ENCODE peak calls at places on chromosomes 1 and 21, in eight cellular contexts. F, D, L, O, C, P, H and E are unnamed samples.

GRCh38 chr1:36968730-36969129 is 65.6 kb downstream of the GRIK3 start:
- DNase-seq in F (no peak), D (no peak), L (no peak), O (no peak), C (no peak), P (no peak), H (no peak), E (no peak)

GRCh38 chr1:110120960-110121561 is 8.8 kb downstream of the UBL4B start:
- DNase-seq in F (no peak), D (no peak), L (no peak), O (no peak), C (no peak), P (no peak), H (no peak), E (no peak)

GRCh38 chr1:173023343-173023742 is 27.4 kb downstream of the TNFSF18 start:
- DNase-seq in F (no peak), D (no peak), L (no peak), O (no peak), C (no peak), P (no peak), H (no peak), E (no peak)

GRCh38 chr1:47658161-47658920 is 220.5 kb downstream of the FOXD2 start:
- DNase-seq in F (no peak), D (no peak), L (no peak), O (peak; percentile 31), C (peak; percentile 62), P (no peak), H (no peak), E (no peak)

GRCh38 chr1:28898267-28898955 is 16.0 kb upstream of the EPB41 start:
- DNase-seq in F (no peak), D (no peak), L (peak; percentile 21), O (no peak), C (no peak), P (no peak), H (no peak), E (no peak)

GRCh38 chr21:46052703-46053651 is 44.9 kb upstream of the COL6A2 start:
- DNase-seq in F (no peak), D (no peak), L (peak; percentile 63), O (peak; percentile 71), C (peak; percentile 84), P (no peak), H (no peak), E (no peak)

GRCh38 chr1:8913457-8913856 is 32.2 kb upstream of the CA6 start:
- DNase-seq in F (no peak), D (no peak), L (no peak), O (no peak), C (no peak), P (no peak), H (no peak), E (no peak)

GRCh38 chr1:232635778-232636356 is 5.9 kb upstream of the SIPA1L2 start:
- DNase-seq in F (no peak), D (no peak), L (peak; percentile 77), O (no peak), C (no peak), P (peak; percentile 22), H (no peak), E (no peak)

GRCh38 chr1:114695430-114696093 is at the start of gene AMPD1:
- DNase-seq in F (no peak), D (no peak), L (peak; percentile 39), O (no peak), C (no peak), P (no peak), H (no peak), E (no peak)

GRCh38 chr1:219961684-219962083 is 33.3 kb upstream of the SLC30A10 start:
- DNase-seq in F (no peak), D (no peak), L (no peak), O (no peak), C (no peak), P (no peak), H (no peak), E (no peak)

GRCh38 chr1:181676269-181676668 is 193.0 kb downstream of the CACNA1E start:
- DNase-seq in F (no peak), D (no peak), L (no peak), O (no peak), C (no peak), P (no peak), H (no peak), E (no peak)

GRCh38 chr1:23548704-23549143 is 10.6 kb downstream of the ID3 start:
- DNase-seq in F (peak; percentile 81), D (peak; percentile 72), L (peak; percentile 84), O (peak; percentile 91), C (no peak), P (no peak), H (no peak), E (no peak)

GRCh38 chr1:58768332-58768731 is 15.5 kb downstream of the JUN start:
- DNase-seq in F (no peak), D (no peak), L (no peak), O (no peak), C (no peak), P (no peak), H (no peak), E (no peak)

GRCh38 chr1:234533034-234533571 is 54.1 kb upstream of the TARBP1 start:
- DNase-seq in F (peak; percentile 72), D (peak; percentile 58), L (peak; percentile 97), O (peak; percentile 84), C (peak; percentile 90), P (peak; percentile 39), H (no peak), E (no peak)

GRCh38 chr1:96651517-96651916 is 70.1 kb upstream of the PTBP2 start:
- DNase-seq in F (no peak), D (no peak), L (no peak), O (no peak), C (no peak), P (no peak), H (no peak), E (no peak)

GRCh38 chr21:42150458-42151085 is 68.4 kb upstream of the ABCG1 start:
- DNase-seq in F (no peak), D (no peak), L (no peak), O (peak; percentile 46), C (peak; percentile 70), P (no peak), H (no peak), E (no peak)

GRCh38 chr1:91754348-91754747 is 131.6 kb downstream of the TGFBR3 start:
- DNase-seq in F (no peak), D (no peak), L (peak; percentile 35), O (no peak), C (no peak), P (no peak), H (no peak), E (no peak)

GRCh38 chr1:91753878-91754277 is 132.1 kb downstream of the TGFBR3 start:
- DNase-seq in F (no peak), D (no peak), L (no peak), O (no peak), C (no peak), P (no peak), H (no peak), E (no peak)

GRCh38 chr1:91755888-91756287 is 130.1 kb downstream of the TGFBR3 start:
- DNase-seq in F (no peak), D (no peak), L (no peak), O (no peak), C (no peak), P (no peak), H (no peak), E (no peak)

GRCh38 chr1:91757760-91758545 is 128.0 kb downstream of the TGFBR3 start:
- DNase-seq in F (no peak), D (no peak), L (no peak), O (no peak), C (no peak), P (no peak), H (no peak), E (no peak)

GRCh38 chr1:91755176-91755575 is 130.8 kb downstream of the TGFBR3 start:
- DNase-seq in F (peak; percentile 49), D (peak; percentile 40), L (peak; percentile 62), O (peak; percentile 80), C (no peak), P (peak; percentile 81), H (no peak), E (no peak)
- TF ChIP-seq CTCF in F (no peak), D (no peak), L (no peak), O (no peak), C (no peak), P (no peak), H (no peak), E (no peak)

DNA sequence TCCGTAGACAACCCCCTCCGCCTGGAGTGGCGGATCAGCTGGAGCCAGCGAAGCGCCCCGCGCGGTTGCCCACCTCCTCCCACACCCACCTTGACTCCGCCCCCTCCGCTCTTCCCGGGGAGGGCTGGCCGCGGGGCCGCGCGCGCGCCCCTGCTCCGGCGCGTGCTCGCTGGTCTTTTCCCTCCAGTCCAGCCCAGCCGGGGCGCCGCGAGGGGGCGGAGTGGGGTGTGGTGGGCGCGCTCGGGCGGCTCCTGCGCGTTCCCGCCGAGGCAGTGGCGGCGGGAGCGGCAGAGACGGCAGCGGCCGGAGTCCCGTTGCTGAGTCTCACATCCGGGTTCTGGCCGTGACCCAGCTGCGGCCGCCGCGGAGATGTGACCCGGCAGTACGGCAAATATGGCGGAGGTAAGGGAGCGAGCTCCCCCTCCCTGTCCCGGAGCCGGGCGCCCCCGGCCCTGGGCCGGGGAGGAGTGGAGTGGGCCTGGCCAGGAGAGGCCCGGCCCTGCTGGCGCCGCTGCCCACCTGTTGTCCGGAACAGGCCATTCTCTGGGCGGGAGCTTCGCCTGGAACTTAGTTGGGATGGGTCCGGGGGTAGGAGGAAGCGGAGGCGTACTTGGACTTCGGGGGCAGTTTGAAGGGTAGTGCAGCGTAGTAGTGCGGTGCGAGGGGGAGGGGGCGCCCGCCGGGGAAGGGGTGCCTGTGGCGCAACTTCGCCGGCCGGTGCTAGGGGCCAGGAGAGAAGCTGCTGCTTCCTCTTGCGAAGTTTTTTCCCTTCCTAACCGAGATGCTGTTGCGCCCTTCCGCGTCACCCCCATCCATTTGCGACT is 5.4 kb downstream of the MIER1 start:
- DNase-seq in F (peak; percentile 96), D (peak; percentile 96), L (peak; percentile 95), O (peak; percentile 96), C (peak; percentile 98), P (peak; percentile 63), H (peak; percentile 95), E (peak; percentile 95)
- TF ChIP-seq CTCF in F (peak; percentile 45), D (peak; percentile 60), L (no peak), O (peak; percentile 47), C (peak; percentile 14), P (peak; percentile 23), H (peak; percentile 17), E (no peak)

DNA sequence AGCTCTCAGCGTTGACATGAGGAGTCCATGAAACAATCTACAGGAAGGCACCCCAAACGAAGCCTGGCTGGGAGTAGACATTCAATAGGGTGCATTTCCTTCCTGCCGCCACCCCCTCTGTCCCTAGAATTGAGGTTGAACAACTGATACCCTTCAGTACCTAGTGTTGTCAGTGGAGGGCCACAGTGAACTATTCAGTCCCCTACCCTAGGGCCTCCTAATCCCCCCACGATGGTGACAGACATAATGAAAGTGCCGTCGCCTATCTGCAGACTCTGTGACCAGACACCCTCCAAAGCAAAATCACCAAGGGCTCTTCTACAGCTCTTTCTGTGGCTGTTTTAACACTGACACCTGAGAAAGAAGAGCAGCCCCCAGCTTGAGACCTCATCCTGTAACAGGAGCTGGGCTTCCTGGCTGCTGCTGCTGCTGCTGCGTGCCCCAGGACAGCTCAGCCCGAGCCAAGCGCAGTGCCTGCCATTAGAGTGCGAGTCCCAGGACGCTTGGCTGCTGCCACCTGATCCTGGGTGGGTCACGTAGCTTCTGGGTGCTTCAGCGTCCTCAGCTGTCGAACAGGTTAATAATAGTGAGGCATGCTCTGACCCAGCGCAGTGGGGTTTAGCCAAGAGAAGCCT is 183.0 kb downstream of the ZBTB18 start:
- DNase-seq in F (peak; percentile 37), D (no peak), L (no peak), O (no peak), C (no peak), P (no peak), H (no peak), E (no peak)
- TF ChIP-seq CTCF in F (peak; percentile 12), D (no peak), L (no peak), O (no peak), C (no peak), P (no peak), H (no peak), E (no peak)

GRCh38 chr1:43729816-43730463 is 22.6 kb downstream of the ST3GAL3 start:
- DNase-seq in F (no peak), D (no peak), L (no peak), O (no peak), C (no peak), P (no peak), H (no peak), E (no peak)
- TF ChIP-seq CTCF in F (peak; percentile 24), D (no peak), L (no peak), O (no peak), C (no peak), P (no peak), H (no peak), E (no peak)